ENCODE peak calls at places on chromosomes 3 and 15, in eight cellular contexts. Z is colonic mucosa; X is AG08395; Y is naive thymus-derived CD8-positive, alpha-beta T cell; A is left cardiac atrium; B is RWPE1; J is testis; O is fibroblast of pulmonary artery. L is an unnamed sample.

GRCh38 chr3:15903776-15904720 is 106.3 kb upstream of the ANKRD28 start:
- DNase-seq in Z (no peak), X (no peak), Y (no peak), A (peak; percentile 64), B (no peak), J (peak; percentile 47), O (no peak), L (no peak)

GRCh38 chr3:19539488-19540395 is 391.4 kb downstream of the KCNH8 start:
- DNase-seq in Z (no peak), X (no peak), Y (no peak), A (no peak), B (no peak), J (no peak), O (no peak), L (no peak)

GRCh38 chr3:17111556-17111955 is 226.8 kb downstream of the PLCL2 start:
- DNase-seq in Z (no peak), X (no peak), Y (no peak), A (no peak), B (no peak), J (no peak), O (peak; percentile 45), L (peak; percentile 69)

GRCh38 chr3:10964537-10965167 is 27.9 kb upstream of the SLC6A1 start:
- DNase-seq in Z (no peak), X (peak; percentile 20), Y (no peak), A (no peak), B (peak; percentile 44), J (peak; percentile 36), O (peak; percentile 23), L (no peak)

GRCh38 chr3:3196148-3196861 is 16.8 kb upstream of the CRBN start:
- DNase-seq in Z (no peak), X (peak; percentile 14), Y (no peak), A (no peak), B (peak; percentile 11), J (peak; percentile 50), O (peak; percentile 17), L (no peak)

GRCh38 chr15:35327789-35328188 is 218.2 kb downstream of the DPH6 start:
- DNase-seq in Z (no peak), X (no peak), Y (no peak), A (no peak), B (no peak), J (no peak), O (no peak), L (no peak)

GRCh38 chr15:91099616-91100560 is at the start of gene SV2B:
- DNase-seq in Z (no peak), X (no peak), Y (no peak), A (peak; percentile 40), B (peak; percentile 28), J (peak; percentile 31), O (peak; percentile 20), L (peak; percentile 17)

GRCh38 chr3:22632566-22632965 is 570.6 kb upstream of the UBE2E2 start:
- DNase-seq in Z (no peak), X (no peak), Y (no peak), A (no peak), B (no peak), J (no peak), O (no peak), L (no peak)

GRCh38 chr3:18825586-18826157 is 322.6 kb upstream of the KCNH8 start:
- DNase-seq in Z (no peak), X (no peak), Y (no peak), A (no peak), B (no peak), J (no peak), O (no peak), L (no peak)

GRCh38 chr3:184739594-184740505 is 28.0 kb upstream of the MAGEF1 start:
- DNase-seq in Z (no peak), X (no peak), Y (no peak), A (no peak), B (no peak), J (no peak), O (no peak), L (no peak)

GRCh38 chr3:177596248-177596821 is 399.1 kb upstream of the TBL1XR1 start:
- DNase-seq in Z (no peak), X (no peak), Y (no peak), A (no peak), B (no peak), J (no peak), O (no peak), L (no peak)

GRCh38 chr3:107913671-107914070 is 177.2 kb downstream of the CD47 start:
- DNase-seq in Z (no peak), X (no peak), Y (no peak), A (no peak), B (no peak), J (no peak), O (peak; percentile 96), L (peak; percentile 68)

GRCh38 chr3:48217449-48217848 is 5.8 kb upstream of the CAMP start:
- DNase-seq in Z (no peak), X (no peak), Y (no peak), A (no peak), B (no peak), J (no peak), O (no peak), L (no peak)

GRCh38 chr3:69746119-69746518 is 6.9 kb downstream of the MITF start:
- DNase-seq in Z (no peak), X (no peak), Y (no peak), A (no peak), B (no peak), J (no peak), O (no peak), L (no peak)

GRCh38 chr3:10721101-10721500 is 94.9 kb upstream of the SLC6A11 start:
- DNase-seq in Z (no peak), X (no peak), Y (no peak), A (no peak), B (no peak), J (no peak), O (no peak), L (no peak)

GRCh38 chr3:161275919-161276318 is 54.8 kb downstream of the NMD3 start:
- DNase-seq in Z (peak; percentile 45), X (no peak), Y (no peak), A (no peak), B (no peak), J (no peak), O (no peak), L (no peak)

GRCh38 chr3:27089063-27089462 is 280.1 kb downstream of the NEK10 start:
- DNase-seq in Z (peak; percentile 43), X (peak; percentile 28), Y (no peak), A (no peak), B (no peak), J (no peak), O (no peak), L (no peak)

GRCh38 chr3:31534036-31534435 is 1.3 kb downstream of the STT3B start:
- DNase-seq in Z (peak; percentile 30), X (peak; percentile 9), Y (no peak), A (no peak), B (no peak), J (no peak), O (peak; percentile 20), L (no peak)

GRCh38 chr15:29401644-29402043 is 132.0 kb upstream of the NSMCE3 start:
- DNase-seq in Z (no peak), X (no peak), Y (no peak), A (no peak), B (no peak), J (no peak), O (no peak), L (no peak)

L was measured in skeletal muscle cell.